ENCODE peak calls at places on chromosomes 13 and 19, in ten cellular contexts. A is Panc1, P is SJSA1, E is left lung, M is lower lobe of right lung, B is A549, H is cardiac muscle cell, R is thyroid gland, V is heart right ventricle, D is uterus. U is an unnamed sample.

GRCh38 chr13:22211876-22212275 is 541.0 kb downstream of the FGF9 start:
- DNase-seq in D (no peak), H (no peak), M (no peak), P (no peak), V (no peak), A (no peak), E (no peak), R (no peak), B (no peak), U (no peak)

GRCh38 chr13:101648766-101649489 is 196.5 kb downstream of the ITGBL1 start:
- DNase-seq in P (no peak), A (no peak), M (no peak), D (no peak), E (no peak), V (no peak), R (no peak), H (no peak), B (no peak), U (no peak)

GRCh38 chr13:30334663-30335386 is 27.5 kb upstream of the KATNAL1 start:
- DNase-seq in P (peak; percentile 21), E (no peak), M (no peak), B (peak; percentile 25), H (peak; percentile 45), V (no peak), D (no peak), R (no peak), A (no peak), U (peak; percentile 28)

GRCh38 chr13:26541041-26541440 is 16.4 kb upstream of the WASF3 start:
- DNase-seq in P (no peak), E (no peak), R (peak; percentile 54), D (no peak), V (no peak), A (no peak), M (no peak), H (no peak), B (no peak), U (no peak)

GRCh38 chr13:112748947-112749346 is 59.1 kb downstream of the ATP11A start:
- DNase-seq in B (no peak), D (peak; percentile 70), R (peak; percentile 61), P (no peak), M (no peak), E (no peak), V (no peak), A (no peak), H (peak; percentile 25), U (no peak)

GRCh38 chr13:29535663-29536655 is 59.5 kb downstream of the SLC7A1 start:
- DNase-seq in E (no peak), P (no peak), A (no peak), D (no peak), H (no peak), B (no peak), V (no peak), R (no peak), M (no peak), U (no peak)

GRCh38 chr19:17311455-17312248 is 2.3 kb downstream of the DDA1 start:
- DNase-seq in V (no peak), B (peak; percentile 73), D (no peak), R (no peak), A (no peak), H (peak; percentile 42), E (no peak), P (peak; percentile 85), M (no peak), U (no peak)

GRCh38 chr19:38892841-38893240 is 6.6 kb downstream of the SIRT2 start:
- DNase-seq in A (no peak), V (no peak), P (no peak), B (no peak), E (no peak), M (no peak), R (no peak), D (no peak), H (no peak), U (peak; percentile 64)

GRCh38 chr19:1447944-1448343 is 2.0 kb upstream of the APC2 start:
- DNase-seq in P (no peak), A (no peak), D (no peak), R (no peak), V (no peak), E (no peak), H (no peak), B (no peak), M (no peak), U (no peak)

GRCh38 chr19:1450735-1451669 is 1.1 kb downstream of the APC2 start:
- DNase-seq in V (no peak), R (no peak), H (no peak), A (no peak), B (no peak), M (no peak), E (peak; percentile 44), D (no peak), P (no peak), U (no peak)

GRCh38 chr19:1451916-1452801 is 2.2 kb downstream of the APC2 start:
- DNase-seq in R (no peak), B (no peak), P (no peak), A (no peak), M (no peak), D (no peak), H (no peak), E (peak; percentile 49), V (no peak), U (no peak)

GRCh38 chr19:1447565-1447903 is 2.4 kb upstream of the APC2 start:
- DNase-seq in V (no peak), D (no peak), M (no peak), P (no peak), B (no peak), A (no peak), R (no peak), E (no peak), H (no peak), U (no peak)

GRCh38 chr19:1449467-1450442 is at the start of gene APC2:
- DNase-seq in V (no peak), E (peak; percentile 67), H (no peak), B (peak; percentile 54), R (no peak), M (no peak), D (no peak), A (no peak), P (peak; percentile 16), U (no peak)
- H3K4me1 ChIP-seq in V (peaks cover 36% of the 10 kb centered on the region), E (peaks cover 7% of the 10 kb centered on the region), H (peaks cover 5% of the 10 kb centered on the region), B (peaks cover 18% of the 10 kb centered on the region), R (peaks cover 37% of the 10 kb centered on the region), M (peaks cover 21% of the 10 kb centered on the region), D (no peaks in the 10 kb centered on the region), A (peaks cover 1% of the 10 kb centered on the region), P (peaks cover 26% of the 10 kb centered on the region), U (peaks cover 31% of the 10 kb centered on the region)

DNA sequence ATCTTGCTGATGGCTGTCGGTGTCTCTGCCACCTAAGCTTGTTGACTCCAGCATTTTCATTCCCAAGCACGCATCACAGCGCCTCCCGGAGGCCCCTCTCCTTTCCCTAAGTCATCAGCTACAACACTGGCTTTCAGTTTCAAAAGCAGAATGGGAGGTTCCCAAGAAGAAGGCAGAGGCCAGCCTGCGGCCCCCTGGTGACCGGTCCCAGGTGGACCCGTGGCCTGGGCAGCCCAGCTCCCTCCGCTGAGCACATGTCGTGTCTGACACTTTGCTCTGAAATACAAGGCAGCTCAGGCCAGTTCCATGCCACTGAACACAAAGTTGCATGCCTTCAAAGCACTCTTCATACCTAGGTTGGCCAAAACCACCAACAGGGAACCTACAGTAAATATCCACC is 8.5 kb downstream of the MLLT1 start:
- DNase-seq in B (no peak), P (no peak), V (no peak), A (no peak), R (peak; percentile 77), M (no peak), H (no peak), E (no peak), D (peak; percentile 26), U (no peak)
- H3K4me1 ChIP-seq in B (peaks cover 7% of the 10 kb centered on the region), P (peaks cover 49% of the 10 kb centered on the region), V (peaks cover 62% of the 10 kb centered on the region), A (peaks cover 20% of the 10 kb centered on the region), R (peaks cover 58% of the 10 kb centered on the region), M (peaks cover 92% of the 10 kb centered on the region), H (peaks cover 83% of the 10 kb centered on the region), E (peaks cover 65% of the 10 kb centered on the region), D (peaks cover 30% of the 10 kb centered on the region), U (peaks cover 39% of the 10 kb centered on the region)

GRCh38 chr19:45171211-45171623 is 6.8 kb downstream of the TRAPPC6A start:
- DNase-seq in A (no peak), P (no peak), R (no peak), E (no peak), M (no peak), V (peak; percentile 28), H (peak; percentile 29), D (no peak), B (no peak), U (no peak)

GRCh38 chr19:45170146-45171106 is 7.6 kb downstream of the TRAPPC6A start:
- DNase-seq in R (no peak), D (no peak), E (no peak), A (no peak), B (no peak), P (no peak), V (no peak), M (no peak), H (no peak), U (no peak)

GRCh38 chr19:45172611-45173208 is 5.3 kb downstream of the TRAPPC6A start:
- DNase-seq in D (no peak), V (no peak), M (no peak), P (no peak), A (no peak), E (no peak), R (no peak), H (no peak), B (no peak), U (no peak)

GRCh38 chr19:45173816-45174215 is 4.2 kb downstream of the TRAPPC6A start:
- DNase-seq in B (no peak), A (no peak), H (no peak), M (no peak), P (no peak), E (no peak), R (no peak), V (no peak), D (no peak), U (no peak)

DNA sequence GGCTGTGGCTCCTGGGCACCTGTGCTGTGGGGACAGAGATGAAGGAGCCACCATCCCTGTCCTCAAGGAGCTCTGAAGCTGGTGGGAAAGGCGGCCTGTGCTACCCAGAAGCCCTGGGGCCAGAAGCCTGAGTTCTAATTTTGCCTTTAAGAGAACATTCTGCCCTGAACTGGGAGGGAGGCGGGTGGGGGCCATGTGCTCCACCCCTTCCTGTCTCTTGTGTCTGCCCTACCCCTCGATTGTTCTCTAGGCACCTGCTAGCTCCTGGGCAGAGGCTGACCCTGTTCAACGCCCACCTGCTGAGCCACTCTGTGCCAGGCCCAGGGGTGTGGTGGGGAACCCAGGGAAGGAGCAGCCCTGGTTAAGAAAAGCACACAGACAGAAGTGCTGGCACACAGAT is 5.9 kb downstream of the TRAPPC6A start:
- DNase-seq in E (no peak), A (no peak), B (no peak), V (no peak), D (no peak), H (no peak), M (no peak), P (no peak), R (no peak), U (no peak)
- H3K4me1 ChIP-seq in E (no peaks in the 10 kb centered on the region), A (no peaks in the 10 kb centered on the region), B (peaks cover 4% of the 10 kb centered on the region), V (peaks cover 31% of the 10 kb centered on the region), D (no peaks in the 10 kb centered on the region), H (peaks cover 6% of the 10 kb centered on the region), M (peaks cover 29% of the 10 kb centered on the region), P (peaks cover 12% of the 10 kb centered on the region), R (peaks cover 12% of the 10 kb centered on the region), U (peaks cover 2% of the 10 kb centered on the region)

GRCh38 chr13:40640202-40640601 is 26.2 kb downstream of the FOXO1 start:
- DNase-seq in D (no peak), A (no peak), V (no peak), H (no peak), R (no peak), B (no peak), M (no peak), E (no peak), P (no peak), U (no peak)

GRCh38 chr13:40637644-40638043 is 28.8 kb downstream of the FOXO1 start:
- DNase-seq in D (no peak), R (no peak), A (no peak), P (no peak), B (no peak), E (no peak), V (no peak), H (no peak), M (no peak), U (no peak)

GRCh38 chr13:40635315-40635995 is 31.0 kb downstream of the FOXO1 start:
- DNase-seq in D (no peak), V (no peak), A (no peak), H (no peak), E (no peak), M (no peak), P (no peak), B (no peak), R (no peak), U (no peak)

GRCh38 chr13:40640845-40641458 is 25.5 kb downstream of the FOXO1 start:
- DNase-seq in P (no peak), V (no peak), A (no peak), B (no peak), M (no peak), D (no peak), E (no peak), H (no peak), R (no peak), U (no peak)

GRCh38 chr13:40639226-40639681 is 27.2 kb downstream of the FOXO1 start:
- DNase-seq in D (no peak), H (peak; percentile 63), P (peak; percentile 29), R (no peak), V (peak; percentile 30), A (no peak), B (no peak), M (no peak), E (no peak), U (no peak)
- H3K4me1 ChIP-seq in D (peaks cover 17% of the 10 kb centered on the region), H (peaks cover 11% of the 10 kb centered on the region), P (peaks cover 13% of the 10 kb centered on the region), R (peaks cover 68% of the 10 kb centered on the region), V (peaks cover 66% of the 10 kb centered on the region), A (no peaks in the 10 kb centered on the region), B (peaks cover 10% of the 10 kb centered on the region), M (peaks cover 49% of the 10 kb centered on the region), E (peaks cover 26% of the 10 kb centered on the region), U (peaks cover 16% of the 10 kb centered on the region)